ENCODE peak calls at places on chromosomes 12 and 14, in ten cellular contexts. V, H, Q, D, U, S, L, M, W and F are unnamed samples. For H3K4me1, the result is how much of the 10 kb centered on the place peaks cover.

GRCh38 chr12:98701166-98701565 is 56.1 kb downstream of the APAF1 start:
- DNase-seq in V (no peak), H (no peak), Q (no peak), D (no peak), U (no peak), S (no peak), L (no peak), M (no peak), W (no peak), F (no peak)

GRCh38 chr14:101709962-101710891 is 51.3 kb upstream of the PPP2R5C start:
- DNase-seq in V (no peak), H (no peak), Q (no peak), D (no peak), U (no peak), S (no peak), L (no peak), M (no peak), W (no peak), F (no peak)

GRCh38 chr12:68871899-68872298 is 61.1 kb downstream of the CPM start:
- DNase-seq in V (peak), H (no peak), Q (no peak), D (no peak), U (peak), S (peak), L (peak), M (peak), W (no peak), F (no peak)

GRCh38 chr12:55651314-55651703 is 14.6 kb downstream of the OR10P1 start:
- DNase-seq in V (no peak), H (no peak), Q (no peak), D (no peak), U (no peak), S (peak), L (no peak), M (no peak), W (no peak), F (no peak)

GRCh38 chr12:131046813-131047788 is 93.4 kb downstream of the ADGRD1 start:
- DNase-seq in V (peak), H (no peak), Q (peak), D (no peak), U (no peak), S (no peak), L (peak), M (peak), W (peak), F (peak)

GRCh38 chr14:72129283-72129682 is 197.1 kb downstream of the RGS6 start:
- DNase-seq in V (no peak), H (no peak), Q (no peak), D (no peak), U (no peak), S (no peak), L (no peak), M (no peak), W (no peak), F (no peak)

GRCh38 chr12:68352067-68352466 is 19.9 kb upstream of the MDM1 start:
- DNase-seq in V (peak), H (no peak), Q (no peak), D (no peak), U (no peak), S (no peak), L (no peak), M (no peak), W (no peak), F (no peak)

GRCh38 chr14:56145181-56145580 is 27.0 kb downstream of the PELI2 start:
- DNase-seq in V (no peak), H (no peak), Q (no peak), D (no peak), U (peak), S (no peak), L (no peak), M (no peak), W (no peak), F (no peak)

GRCh38 chr14:58533417-58533816 is 104.3 kb upstream of the DACT1 start:
- DNase-seq in V (no peak), H (no peak), Q (no peak), D (no peak), U (peak), S (no peak), L (peak), M (no peak), W (no peak), F (no peak)

GRCh38 chr12:123389560-123390351 is 5.8 kb downstream of the KMT5A start:
- DNase-seq in V (no peak), H (peak), Q (peak), D (peak), U (no peak), S (peak), L (peak), M (peak), W (peak), F (no peak)

GRCh38 chr12:45966486-45966885 is 23.9 kb downstream of the SCAF11 start:
- DNase-seq in V (peak), H (no peak), Q (no peak), D (no peak), U (peak), S (peak), L (peak), M (no peak), W (no peak), F (no peak)

GRCh38 chr12:34625116-34625515 is 602.8 kb downstream of the ALG10 start:
- DNase-seq in V (peak), H (no peak), Q (no peak), D (no peak), U (no peak), S (peak), L (peak), M (peak), W (no peak), F (no peak)

GRCh38 chr14:73269729-73270651 is 32.7 kb downstream of the PAPLN start:
- DNase-seq in V (no peak), H (no peak), Q (peak), D (no peak), U (peak), S (peak), L (no peak), M (peak), W (peak), F (no peak)

GRCh38 chr14:35369701-35370191 is 34.8 kb downstream of the NFKBIA start:
- DNase-seq in V (peak), H (no peak), Q (no peak), D (no peak), U (no peak), S (no peak), L (peak), M (no peak), W (no peak), F (no peak)

GRCh38 chr12:42588981-42589464 is 523 bp downstream of the PRICKLE1 start:
- DNase-seq in V (peak), H (no peak), Q (peak), D (peak), U (peak), S (peak), L (peak), M (no peak), W (peak), F (peak)

GRCh38 chr14:20400589-20400964 is 12.7 kb downstream of the TEP1 start:
- DNase-seq in V (no peak), H (no peak), Q (no peak), D (no peak), U (no peak), S (no peak), L (no peak), M (no peak), W (no peak), F (no peak)

GRCh38 chr14:31222834-31223233 is 15.2 kb upstream of the HECTD1 start:
- DNase-seq in V (no peak), H (no peak), Q (no peak), D (no peak), U (no peak), S (no peak), L (no peak), M (no peak), W (no peak), F (no peak)

GRCh38 chr12:65459545-65459944 is 181.1 kb downstream of the MSRB3 start:
- DNase-seq in V (no peak), H (no peak), Q (no peak), D (no peak), U (no peak), S (no peak), L (no peak), M (no peak), W (no peak), F (no peak)

GRCh38 chr14:101869217-101869616 is 95.2 kb upstream of the DYNC1H1 start:
- DNase-seq in V (no peak), H (no peak), Q (no peak), D (no peak), U (no peak), S (no peak), L (no peak), M (no peak), W (no peak), F (no peak)

GRCh38 chr14:102809870-102810269 is 32.6 kb downstream of the TRAF3 start:
- DNase-seq in V (no peak), H (no peak), Q (no peak), D (no peak), U (no peak), S (no peak), L (no peak), M (no peak), W (no peak), F (no peak)

GRCh38 chr12:12398026-12398859 is 41.4 kb downstream of the BORCS5 start:
- DNase-seq in V (peak), H (no peak), Q (peak), D (no peak), U (peak), S (no peak), L (peak), M (no peak), W (no peak), F (peak)

GRCh38 chr14:76837524-76837923 is 11.3 kb downstream of the LRRC74A start:
- DNase-seq in V (no peak), H (no peak), Q (no peak), D (no peak), U (no peak), S (no peak), L (no peak), M (no peak), W (no peak), F (no peak)

GRCh38 chr12:48183876-48184548 is 568 bp downstream of the CCDC184 start:
- DNase-seq in V (no peak), H (no peak), Q (no peak), D (peak), U (no peak), S (peak), L (no peak), M (no peak), W (peak), F (no peak)

GRCh38 chr14:102500190-102500661 is 9.3 kb downstream of the ANKRD9 start:
- DNase-seq in V (no peak), H (no peak), Q (peak), D (no peak), U (peak), S (no peak), L (peak), M (no peak), W (no peak), F (peak)

GRCh38 chr14:102525213-102526143 is 15.9 kb upstream of the ANKRD9 start:
- DNase-seq in V (peak), H (no peak), Q (no peak), D (no peak), U (peak), S (no peak), L (peak), M (peak), W (no peak), F (no peak)

GRCh38 chr14:102777711-102778615 is 714 bp downstream of the TRAF3 start:
- DNase-seq in V (no peak), H (no peak), Q (no peak), D (no peak), U (peak), S (peak), L (peak), M (peak), W (no peak), F (no peak)

GRCh38 chr12:52581481-52581880 is 7.8 kb upstream of the KRT74 start:
- DNase-seq in V (peak), H (no peak), Q (peak), D (no peak), U (peak), S (no peak), L (peak), M (no peak), W (no peak), F (no peak)

GRCh38 chr12:41365653-41366131 is 177.6 kb downstream of the PDZRN4 start:
- DNase-seq in V (no peak), H (no peak), Q (no peak), D (no peak), U (no peak), S (peak), L (no peak), M (no peak), W (no peak), F (no peak)

GRCh38 chr14:22854963-22855724 is 16.4 kb upstream of the LRP10 start:
- DNase-seq in V (peak), H (no peak), Q (peak), D (no peak), U (no peak), S (peak), L (no peak), M (no peak), W (no peak), F (peak)

GRCh38 chr12:114668905-114669304 is 15.1 kb downstream of the TBX3 start:
- DNase-seq in V (no peak), H (no peak), Q (no peak), D (no peak), U (no peak), S (peak), L (peak), M (no peak), W (peak), F (no peak)
- H3K4me3 ChIP-seq in V (peak), H (no peak), Q (no peak), D (no peak), U (peak), S (peak), L (peak), M (no peak), W (no peak), F (peak)

GRCh38 chr14:95439881-95440280 is 76.6 kb downstream of the SYNE3 start:
- DNase-seq in V (no peak), H (no peak), Q (no peak), D (no peak), U (no peak), S (no peak), L (no peak), M (no peak), W (no peak), F (no peak)
- H3K4me1 ChIP-seq in V (under half), H (under half), Q (under half), D (under half), U (under half), S (under half), L (under half), M (under half), W (under half), F (under half)

GRCh38 chr12:15535287-15535895 is 213.1 kb downstream of the PTPRO start:
- DNase-seq in V (no peak), H (no peak), Q (no peak), D (no peak), U (no peak), S (no peak), L (peak), M (no peak), W (no peak), F (no peak)
- H3K27ac ChIP-seq in V (no peak), H (no peak), Q (peak), D (no peak), U (no peak), S (no peak), L (peak), M (no peak), W (no peak), F (peak)

GRCh38 chr12:111599459-111600295 is 562 bp upstream of the ATXN2 start:
- DNase-seq in V (peak), H (peak), Q (peak), D (peak), U (peak), S (peak), L (peak), M (peak), W (peak), F (peak)
- H3K4me3 ChIP-seq in V (peak), H (peak), Q (peak), D (peak), U (peak), S (peak), L (peak), M (peak), W (peak), F (peak)

DNA sequence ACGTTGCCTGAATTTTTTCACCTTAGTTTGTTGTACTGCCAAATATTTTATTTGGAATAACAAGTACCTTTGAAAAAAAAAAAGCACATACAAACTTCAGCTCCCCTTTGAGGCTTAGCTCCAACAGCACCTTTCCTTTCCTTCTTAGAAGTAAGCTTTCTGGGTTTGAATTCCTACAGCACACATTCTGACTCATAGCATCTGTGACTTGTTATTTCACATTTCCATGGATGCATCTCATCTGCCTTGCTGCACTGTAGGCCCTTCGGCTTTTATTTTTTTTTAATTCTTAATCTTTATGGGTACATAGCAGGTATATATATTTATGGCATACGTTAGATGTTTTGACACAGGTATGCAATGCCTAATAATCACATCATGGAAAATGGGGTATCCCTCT is 7.2 kb downstream of the LGALS3 start:
- DNase-seq in V (no peak), H (no peak), Q (no peak), D (no peak), U (peak), S (no peak), L (peak), M (no peak), W (no peak), F (no peak)
- H3K4me1 ChIP-seq in V (under half), H (under half), Q (under half), D (under half), U (under half), S (under half), L (under half), M (under half), W (under half), F (half or more)

GRCh38 chr12:62709321-62709720 is 225.6 kb downstream of the PPM1H start:
- DNase-seq in V (no peak), H (no peak), Q (no peak), D (no peak), U (peak), S (no peak), L (no peak), M (no peak), W (no peak), F (no peak)
- H3K27ac ChIP-seq in V (peak), H (no peak), Q (no peak), D (no peak), U (no peak), S (no peak), L (no peak), M (no peak), W (no peak), F (no peak)